ENCODE peak calls at places on chromosomes 7 and 10, in ten cellular contexts. O is colonic mucosa, J is fibroblast of pulmonary artery, T is RWPE1, K is brain microvascular endothelial cell, L is adrenal gland, P is AG09309, Y is right lobe of liver, S is fibroblast of lung, Z is gastrocnemius medialis. A is an unnamed sample.

GRCh38 chr7:108537229-108537628 is 11.3 kb upstream of the PNPLA8 start:
- DNase-seq in O (no peak), J (no peak), T (no peak), K (no peak), L (no peak), P (no peak), Y (no peak), S (no peak), Z (no peak), A (no peak)

GRCh38 chr7:38232475-38233366 is 40.7 kb downstream of the TARP start:
- DNase-seq in O (peak), J (no peak), T (no peak), K (peak), L (no peak), P (no peak), Y (no peak), S (peak), Z (no peak), A (no peak)

GRCh38 chr10:77406764-77407430 is 230.7 kb downstream of the KCNMA1 start:
- DNase-seq in O (no peak), J (no peak), T (no peak), K (no peak), L (no peak), P (no peak), Y (no peak), S (no peak), Z (no peak), A (no peak)

GRCh38 chr10:119542990-119543813 is 683 bp upstream of the RGS10 start:
- DNase-seq in O (peak), J (peak), T (peak), K (peak), L (no peak), P (no peak), Y (peak), S (peak), Z (no peak), A (peak)

GRCh38 chr7:130961128-130961601 is 227.2 kb upstream of the KLF14 start:
- DNase-seq in O (no peak), J (peak), T (peak), K (peak), L (no peak), P (peak), Y (no peak), S (peak), Z (no peak), A (no peak)

GRCh38 chr10:514137-514671 is 175.3 kb downstream of the DIP2C start:
- DNase-seq in O (no peak), J (no peak), T (no peak), K (no peak), L (no peak), P (no peak), Y (peak), S (no peak), Z (no peak), A (peak)

GRCh38 chr10:117759266-117759665 is 216.7 kb downstream of the EMX2 start:
- DNase-seq in O (no peak), J (no peak), T (no peak), K (no peak), L (no peak), P (no peak), Y (no peak), S (no peak), Z (no peak), A (no peak)

GRCh38 chr10:58052772-58053171 is 214.9 kb downstream of the IPMK start:
- DNase-seq in O (no peak), J (no peak), T (peak), K (no peak), L (no peak), P (no peak), Y (no peak), S (peak), Z (no peak), A (no peak)

GRCh38 chr10:130805635-130806030 is 505.9 kb downstream of the TCERG1L start:
- DNase-seq in O (no peak), J (no peak), T (no peak), K (no peak), L (peak), P (no peak), Y (no peak), S (no peak), Z (no peak), A (no peak)

GRCh38 chr10:119654540-119654939 is 3.4 kb downstream of the BAG3 start:
- DNase-seq in O (peak), J (no peak), T (peak), K (no peak), L (no peak), P (no peak), Y (peak), S (no peak), Z (no peak), A (peak)

GRCh38 chr7:90455163-90456030 is 14.0 kb upstream of the PTTG1IP2 start:
- DNase-seq in O (peak), J (peak), T (peak), K (peak), L (no peak), P (no peak), Y (no peak), S (peak), Z (no peak), A (no peak)

GRCh38 chr7:51629206-51629605 is 312.6 kb upstream of the COBL start:
- DNase-seq in O (no peak), J (no peak), T (no peak), K (no peak), L (no peak), P (no peak), Y (no peak), S (peak), Z (no peak), A (no peak)

GRCh38 chr7:112452102-112452888 is 2.0 kb downstream of the IFRD1 start:
- DNase-seq in O (peak), J (peak), T (peak), K (peak), L (peak), P (no peak), Y (peak), S (peak), Z (peak), A (peak)

GRCh38 chr10:21399392-21400015 is 126.0 kb downstream of the SKIDA1 start:
- DNase-seq in O (no peak), J (peak), T (peak), K (peak), L (no peak), P (peak), Y (no peak), S (peak), Z (no peak), A (no peak)

GRCh38 chr10:77969029-77969635 is 42.6 kb upstream of the DLG5 start:
- DNase-seq in O (no peak), J (no peak), T (no peak), K (no peak), L (no peak), P (no peak), Y (no peak), S (no peak), Z (no peak), A (no peak)

GRCh38 chr7:134939136-134939535 is 47.2 kb upstream of the AGBL3 start:
- DNase-seq in O (no peak), J (no peak), T (no peak), K (no peak), L (no peak), P (no peak), Y (no peak), S (no peak), Z (no peak), A (no peak)

GRCh38 chr10:102917314-102917961 is 656 bp upstream of the CNNM2 start:
- DNase-seq in O (peak), J (peak), T (peak), K (peak), L (peak), P (peak), Y (peak), S (peak), Z (peak), A (peak)

GRCh38 chr10:103244663-103245271 is 920 bp upstream of the RPEL1 start:
- DNase-seq in O (peak), J (peak), T (peak), K (peak), L (peak), P (no peak), Y (peak), S (peak), Z (peak), A (peak)

GRCh38 chr10:56679578-56679977 is 318.5 kb upstream of the ZWINT start:
- DNase-seq in O (no peak), J (no peak), T (no peak), K (no peak), L (no peak), P (no peak), Y (no peak), S (no peak), Z (no peak), A (no peak)

GRCh38 chr7:117333168-117333567 is 10.3 kb upstream of the WNT2 start:
- DNase-seq in O (no peak), J (no peak), T (no peak), K (no peak), L (no peak), P (no peak), Y (no peak), S (no peak), Z (no peak), A (no peak)

GRCh38 chr10:6877351-6878066 is 297.4 kb upstream of the PRKCQ start:
- DNase-seq in O (no peak), J (no peak), T (no peak), K (no peak), L (no peak), P (no peak), Y (no peak), S (no peak), Z (peak), A (no peak)

GRCh38 chr10:49761201-49761788 is 828 bp downstream of the OGDHL start:
- DNase-seq in O (no peak), J (no peak), T (no peak), K (no peak), L (peak), P (no peak), Y (no peak), S (no peak), Z (no peak), A (no peak)

GRCh38 chr7:150388306-150388705 is 9.2 kb downstream of the ZNF775 start:
- DNase-seq in O (no peak), J (no peak), T (no peak), K (no peak), L (no peak), P (no peak), Y (no peak), S (no peak), Z (no peak), A (no peak)

GRCh38 chr7:73532224-73532623 is 10.1 kb upstream of the BAZ1B start:
- DNase-seq in O (no peak), J (no peak), T (no peak), K (no peak), L (no peak), P (no peak), Y (no peak), S (no peak), Z (no peak), A (no peak)

GRCh38 chr10:22629843-22630228 is 84.5 kb downstream of the PIP4K2A start:
- DNase-seq in O (no peak), J (no peak), T (no peak), K (no peak), L (no peak), P (no peak), Y (no peak), S (no peak), Z (no peak), A (no peak)

GRCh38 chr10:27611861-27612450 is 107.9 kb downstream of the RAB18 start:
- DNase-seq in O (no peak), J (no peak), T (no peak), K (no peak), L (no peak), P (no peak), Y (no peak), S (no peak), Z (no peak), A (no peak)

GRCh38 chr7:133911724-133912123 is 215.4 kb upstream of the LRGUK start:
- DNase-seq in O (no peak), J (no peak), T (no peak), K (no peak), L (no peak), P (no peak), Y (no peak), S (no peak), Z (no peak), A (no peak)

GRCh38 chr10:86346169-86346793 is 20.3 kb downstream of the GRID1 start:
- DNase-seq in O (no peak), J (no peak), T (no peak), K (no peak), L (peak), P (no peak), Y (no peak), S (no peak), Z (no peak), A (no peak)

GRCh38 chr10:132904169-132904813 is 38.1 kb downstream of the CFAP46 start:
- DNase-seq in O (no peak), J (peak), T (peak), K (no peak), L (peak), P (no peak), Y (peak), S (peak), Z (no peak), A (peak)

GRCh38 chr7:34128762-34129161 is 223.4 kb downstream of the BMPER start:
- DNase-seq in O (no peak), J (peak), T (peak), K (peak), L (no peak), P (peak), Y (no peak), S (peak), Z (no peak), A (no peak)

GRCh38 chr7:130142654-130143333 is 62.4 kb downstream of the TMEM209 start:
- DNase-seq in O (no peak), J (no peak), T (no peak), K (no peak), L (peak), P (no peak), Y (no peak), S (no peak), Z (no peak), A (no peak)

GRCh38 chr10:127854769-127855583 is 37.8 kb downstream of the CLRN3 start:
- DNase-seq in O (no peak), J (no peak), T (no peak), K (no peak), L (no peak), P (no peak), Y (no peak), S (no peak), Z (no peak), A (no peak)

GRCh38 chr10:72886596-72887522 is 6.7 kb upstream of the OIT3 start:
- DNase-seq in O (no peak), J (peak), T (no peak), K (no peak), L (no peak), P (no peak), Y (no peak), S (peak), Z (no peak), A (no peak)

GRCh38 chr10:29805134-29805691 is 170.4 kb upstream of the SVIL start:
- DNase-seq in O (no peak), J (no peak), T (no peak), K (no peak), L (peak), P (no peak), Y (peak), S (no peak), Z (peak), A (no peak)

GRCh38 chr7:209846-210245 is 17.5 kb downstream of the FAM20C start:
- DNase-seq in O (no peak), J (no peak), T (no peak), K (no peak), L (no peak), P (no peak), Y (no peak), S (peak), Z (no peak), A (no peak)

GRCh38 chr7:91436655-91437054 is 172.4 kb downstream of the FZD1 start:
- DNase-seq in O (no peak), J (no peak), T (no peak), K (no peak), L (no peak), P (no peak), Y (no peak), S (no peak), Z (no peak), A (no peak)

GRCh38 chr7:159062596-159062995 is 82.1 kb downstream of the VIPR2 start:
- DNase-seq in O (no peak), J (no peak), T (no peak), K (no peak), L (no peak), P (no peak), Y (no peak), S (no peak), Z (no peak), A (no peak)

GRCh38 chr10:3622427-3622826 is 162.6 kb downstream of the KLF6 start:
- DNase-seq in O (no peak), J (no peak), T (no peak), K (no peak), L (no peak), P (no peak), Y (no peak), S (no peak), Z (no peak), A (no peak)
- TF ChIP-seq CTCF in O (no peak), J (no peak), T (no peak), K (no peak), L (no peak), P (no peak), Y (peak), S (no peak), Z (no peak), A (no peak)

DNA sequence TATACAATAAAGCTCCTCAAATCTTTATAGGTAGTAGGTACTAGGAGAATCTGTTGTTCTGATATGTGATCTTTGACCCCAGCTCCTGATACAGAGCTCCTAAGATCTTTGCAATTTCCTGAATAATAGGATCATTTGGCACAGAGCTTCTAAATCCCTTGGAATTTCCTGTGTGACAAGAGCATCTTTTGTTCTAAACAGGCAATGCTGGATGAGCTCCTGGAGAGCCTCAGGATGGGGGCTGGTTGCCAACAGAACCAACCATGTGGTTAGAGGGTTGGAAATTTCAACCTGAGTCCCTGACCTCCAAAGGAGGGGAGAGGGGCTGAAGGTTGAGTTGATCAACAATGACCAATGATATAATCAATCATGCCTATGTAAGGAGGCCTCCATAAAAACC is 629.0 kb downstream of the CCSER2 start:
- DNase-seq in O (no peak), J (no peak), T (no peak), K (no peak), L (no peak), P (no peak), Y (no peak), S (no peak), Z (no peak), A (no peak)
- TF ChIP-seq CTCF in O (no peak), J (no peak), T (no peak), K (no peak), L (no peak), P (no peak), Y (no peak), S (no peak), Z (no peak), A (no peak)

GRCh38 chr10:114645729-114646128 is 12.3 kb downstream of the ABLIM1 start:
- DNase-seq in O (no peak), J (no peak), T (no peak), K (no peak), L (no peak), P (no peak), Y (no peak), S (no peak), Z (no peak), A (no peak)
- TF ChIP-seq CTCF in O (no peak), J (no peak), T (no peak), K (no peak), L (no peak), P (no peak), Y (no peak), S (no peak), Z (no peak), A (no peak)

DNA sequence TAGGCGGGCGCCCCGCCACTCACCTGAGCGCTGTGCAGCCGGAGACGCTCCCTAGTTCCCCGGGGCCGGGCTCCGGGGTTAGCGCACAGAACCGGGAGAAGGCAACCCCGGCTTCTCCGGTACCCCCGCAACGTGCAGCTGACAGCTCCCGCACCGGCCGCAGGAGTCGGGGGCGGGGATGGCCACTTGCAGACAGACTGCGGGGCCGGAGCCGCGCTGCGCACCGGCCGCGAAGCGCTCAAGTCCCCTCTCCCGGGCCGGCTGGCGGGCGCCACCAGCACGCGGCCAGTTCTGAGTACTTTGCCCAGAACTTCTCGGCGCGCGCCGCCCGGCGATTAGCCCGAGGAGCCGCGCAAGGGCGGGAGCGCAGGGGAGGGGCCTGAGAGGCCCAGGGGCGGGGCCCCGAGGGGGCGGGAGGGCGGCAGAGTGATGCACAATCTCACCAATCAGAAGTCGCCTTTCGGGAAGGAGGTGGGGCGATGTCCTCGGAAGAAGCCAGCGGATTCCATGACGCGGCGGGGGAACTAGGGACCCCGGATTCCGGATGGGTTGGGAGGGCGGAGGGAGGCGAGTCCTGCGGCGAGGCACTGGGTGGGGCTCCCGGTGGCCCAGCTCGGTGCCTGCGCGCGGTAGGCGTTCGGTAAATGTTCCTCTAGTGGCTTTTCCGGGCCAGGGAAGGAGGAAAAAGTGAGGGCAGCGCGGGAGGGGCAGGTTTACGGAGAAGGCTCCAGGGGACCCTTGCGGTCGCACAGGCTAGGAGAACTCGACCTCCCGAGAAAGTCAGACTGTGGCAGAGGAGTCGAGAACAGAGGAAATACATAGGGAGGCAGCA is at the start of gene OSBPL3:
- DNase-seq in O (peak), J (peak), T (peak), K (peak), L (peak), P (peak), Y (peak), S (peak), Z (peak), A (peak)
- TF ChIP-seq CTCF in O (no peak), J (no peak), T (no peak), K (peak), L (no peak), P (no peak), Y (no peak), S (no peak), Z (no peak), A (no peak)

GRCh38 chr7:136134503-136134902 is 157.3 kb upstream of the MTPN start:
- DNase-seq in O (no peak), J (peak), T (peak), K (peak), L (no peak), P (no peak), Y (no peak), S (peak), Z (no peak), A (no peak)
- TF ChIP-seq CTCF in O (no peak), J (no peak), T (no peak), K (peak), L (no peak), P (no peak), Y (no peak), S (no peak), Z (no peak), A (no peak)

DNA sequence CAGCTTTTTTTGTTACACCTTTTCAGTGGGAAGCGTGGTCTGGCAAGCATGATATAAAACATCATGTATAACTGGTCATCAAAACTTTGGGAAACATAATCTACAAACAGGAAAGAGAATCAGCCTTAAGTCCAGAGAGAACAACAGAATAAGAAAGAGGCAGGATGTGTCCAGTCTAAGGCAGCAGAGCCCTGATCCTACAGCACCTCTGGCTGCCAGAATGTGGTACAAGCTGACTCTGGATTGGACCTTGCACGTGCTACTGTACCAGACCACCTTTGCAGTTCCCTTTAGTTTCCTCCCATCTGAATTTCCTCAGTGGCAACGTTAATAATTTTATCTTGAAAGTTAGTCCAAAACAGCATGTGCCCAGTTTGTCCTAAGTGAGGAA is 824.6 kb upstream of the IGFBP3 start:
- DNase-seq in O (no peak), J (no peak), T (no peak), K (no peak), L (no peak), P (no peak), Y (no peak), S (no peak), Z (no peak), A (no peak)
- TF ChIP-seq CTCF in O (no peak), J (peak), T (no peak), K (peak), L (no peak), P (peak), Y (no peak), S (no peak), Z (no peak), A (peak)

GRCh38 chr10:51047857-51048256 is 26.4 kb upstream of the PRKG1 start:
- DNase-seq in O (no peak), J (peak), T (no peak), K (no peak), L (no peak), P (no peak), Y (no peak), S (no peak), Z (no peak), A (no peak)
- TF ChIP-seq CTCF in O (no peak), J (peak), T (no peak), K (peak), L (peak), P (peak), Y (no peak), S (peak), Z (no peak), A (peak)

A was measured in left ventricle myocardium inferior.